ENCODE peak calls at places on chromosomes 4 and X, in five cellular contexts. H is nephron progenitor cell, O is naive B cell, M is D341Med, X is ELR. D is an unnamed sample.

GRCh38 chr4:152514356-152514755 is 21.5 kb downstream of the FBXW7 start:
- DNase-seq in H (no peak), O (no peak), M (no peak), X (no peak), D (no peak)

GRCh38 chr4:39976945-39977488 is 694 bp downstream of the PDS5A start:
- DNase-seq in H (peak; percentile 59), O (peak; percentile 44), M (peak; percentile 62), X (peak; percentile 44), D (peak; percentile 76)

GRCh38 chrX:36573720-36574119 is 434.4 kb upstream of the FAM47C start:
- DNase-seq in H (no peak), O (no peak), M (no peak), X (no peak), D (no peak)

GRCh38 chr4:85370400-85371032 is 104.4 kb upstream of the ARHGAP24 start:
- DNase-seq in H (peak; percentile 66), O (peak; percentile 41), M (peak; percentile 45), X (peak; percentile 51), D (peak; percentile 17)

GRCh38 chr4:123977623-123978022 is 581.0 kb downstream of the SPRY1 start:
- DNase-seq in H (no peak), O (no peak), M (no peak), X (peak; percentile 5), D (no peak)

GRCh38 chr4:100569196-100569595 is 51.4 kb upstream of the EMCN start:
- DNase-seq in H (no peak), O (no peak), M (no peak), X (no peak), D (peak; percentile 30)

GRCh38 chr4:71639380-71639779 is 144.5 kb downstream of the GC start:
- DNase-seq in H (no peak), O (no peak), M (no peak), X (no peak), D (no peak)

GRCh38 chr4:170089274-170089742 is 448 bp downstream of the AADAT start:
- DNase-seq in H (peak; percentile 44), O (no peak), M (peak; percentile 45), X (peak; percentile 41), D (no peak)

GRCh38 chrX:100635989-100636320 is 651 bp downstream of the TSPAN6 start:
- DNase-seq in H (no peak), O (no peak), M (no peak), X (peak; percentile 14), D (no peak)

GRCh38 chr4:82431026-82431745 is 796 bp downstream of the ENOPH1 start:
- DNase-seq in H (no peak), O (peak; percentile 38), M (peak; percentile 48), X (peak; percentile 54), D (peak; percentile 68)

GRCh38 chr4:109588176-109588575 is 28.1 kb downstream of the MCUB start:
- DNase-seq in H (no peak), O (no peak), M (no peak), X (peak; percentile 4), D (peak; percentile 34)

GRCh38 chrX:15947648-15948317 is 93.2 kb upstream of the AP1S2 start:
- DNase-seq in H (peak; percentile 15), O (no peak), M (no peak), X (peak; percentile 80), D (no peak)

GRCh38 chrX:71542411-71542810 is 9.5 kb downstream of the OGT start:
- DNase-seq in H (no peak), O (no peak), M (no peak), X (peak; percentile 75), D (no peak)

GRCh38 chrX:66914082-66914481 is 275.2 kb upstream of the EDA2R start:
- DNase-seq in H (peak; percentile 2), O (no peak), M (no peak), X (peak; percentile 10), D (no peak)

GRCh38 chr4:153610623-153611376 is 73.3 kb upstream of the TLR2 start:
- DNase-seq in H (no peak), O (no peak), M (no peak), X (no peak), D (no peak)

GRCh38 chrX:135707880-135708279 is 5.6 kb upstream of the CT45A1 start:
- DNase-seq in H (peak; percentile 3), O (no peak), M (peak; percentile 22), X (peak; percentile 29), D (no peak)

GRCh38 chr4:17941731-17942130 is 79.8 kb downstream of the LCORL start:
- DNase-seq in H (no peak), O (no peak), M (no peak), X (peak; percentile 3), D (no peak)

GRCh38 chr4:126775485-126776106 is 857.2 kb upstream of the INTU start:
- DNase-seq in H (no peak), O (no peak), M (no peak), X (no peak), D (no peak)

GRCh38 chr4:47383829-47384427 is 79.6 kb downstream of the COMMD8 start:
- DNase-seq in H (no peak), O (no peak), M (peak; percentile 25), X (peak; percentile 66), D (peak; percentile 1)

GRCh38 chr4:114282937-114283336 is 303.5 kb upstream of the ARSJ start:
- DNase-seq in H (no peak), O (peak; percentile 22), M (no peak), X (no peak), D (no peak)

GRCh38 chr4:83569967-83570366 is 34.1 kb downstream of the GPAT3 start:
- DNase-seq in H (no peak), O (peak; percentile 42), M (no peak), X (peak; percentile 85), D (no peak)

GRCh38 chr4:72743078-72743477 is 174.1 kb upstream of the ADAMTS3 start:
- DNase-seq in H (no peak), O (no peak), M (no peak), X (peak; percentile 3), D (no peak)

GRCh38 chr4:122480023-122480422 is 23.5 kb upstream of the IL2 start:
- DNase-seq in H (no peak), O (no peak), M (no peak), X (no peak), D (no peak)

GRCh38 chr4:109985993-109986640 is 73.4 kb downstream of the EGF start:
- DNase-seq in H (no peak), O (no peak), M (no peak), X (no peak), D (no peak)

GRCh38 chr4:24094726-24095125 is 204.9 kb upstream of the PPARGC1A start:
- DNase-seq in H (no peak), O (no peak), M (no peak), X (no peak), D (no peak)

GRCh38 chr4:74612837-74613236 is 167.9 kb downstream of the AREG start:
- DNase-seq in H (no peak), O (no peak), M (peak; percentile 31), X (no peak), D (no peak)

GRCh38 chrX:40108959-40109287 is 11.2 kb upstream of the BCOR start:
- DNase-seq in H (peak; percentile 64), O (peak; percentile 29), M (peak; percentile 78), X (peak; percentile 78), D (peak; percentile 59)

GRCh38 chr4:108947526-108947925 is 184.7 kb upstream of the ETNPPL start:
- DNase-seq in H (no peak), O (no peak), M (no peak), X (no peak), D (no peak)

GRCh38 chrX:23884427-23885024 is 23.2 kb downstream of the APOO start:
- DNase-seq in H (no peak), O (no peak), M (no peak), X (peak; percentile 85), D (no peak)

GRCh38 chr4:148632476-148632875 is 190.3 kb upstream of the NR3C2 start:
- DNase-seq in H (no peak), O (no peak), M (no peak), X (peak; percentile 50), D (no peak)

D was measured in GM06990.